ENCODE peak calls at places on chromosomes 11 and 22, in five cellular contexts. Z, S, B, F and N are unnamed samples.
A peak's percentile ranks its signal among the peaks of the same experiment; 100 is the strongest.

GRCh38 chr11:128599729-128600128 is 12.4 kb upstream of the ETS1 start:
- DNase-seq in B (no peak), S (no peak), Z (no peak), F (no peak), N (no peak)

GRCh38 chr22:43440103-43440387 is 28.2 kb downstream of the MPPED1 start:
- DNase-seq in F (no peak), B (no peak), S (no peak), Z (no peak), N (no peak)

GRCh38 chr11:116930177-116930576 is 92.8 kb upstream of the APOA1 start:
- DNase-seq in F (peak; percentile 40), Z (no peak), S (no peak), B (no peak), N (no peak)

GRCh38 chr11:117696489-117696888 is 100.5 kb downstream of the DSCAML1 start:
- DNase-seq in B (no peak), F (no peak), S (no peak), Z (no peak), N (no peak)

GRCh38 chr22:20552450-20552894 is 45.1 kb downstream of the MED15 start:
- DNase-seq in B (no peak), F (no peak), Z (no peak), S (no peak), N (peak; percentile 88)

GRCh38 chr11:117828641-117829368 is 4.3 kb upstream of the FXYD2 start:
- DNase-seq in B (peak; percentile 70), Z (no peak), S (peak; percentile 82), F (peak; percentile 85), N (peak; percentile 93)

GRCh38 chr22:29098296-29098695 is 25.5 kb downstream of the KREMEN1 start:
- DNase-seq in F (no peak), B (no peak), Z (no peak), S (no peak), N (no peak)

GRCh38 chr22:17637490-17638181 is 921 bp upstream of the BCL2L13 start:
- DNase-seq in S (no peak), Z (no peak), B (no peak), F (no peak), N (no peak)

GRCh38 chr11:96306933-96307747 is 35.9 kb downstream of the MAML2 start:
- DNase-seq in F (no peak), S (no peak), Z (no peak), B (peak; percentile 92), N (peak; percentile 72)

GRCh38 chr11:67437082-67437821 is at the start of gene PTPRCAP:
- DNase-seq in Z (no peak), S (peak; percentile 70), F (peak; percentile 81), B (no peak), N (peak; percentile 85)

GRCh38 chr22:44972363-44973083 is 37.3 kb downstream of the PHF21B start:
- DNase-seq in F (peak; percentile 44), S (peak; percentile 12), B (no peak), Z (no peak), N (no peak)

GRCh38 chr11:81915045-81915444 is 818.6 kb downstream of the FAM181B start:
- DNase-seq in S (no peak), F (no peak), B (no peak), Z (no peak), N (no peak)

GRCh38 chr22:46240073-46240472 is 10.0 kb downstream of the CDPF1 start:
- DNase-seq in F (no peak), Z (no peak), S (no peak), B (no peak), N (no peak)

GRCh38 chr11:43547900-43548381 is 132.6 kb upstream of the HSD17B12 start:
- DNase-seq in Z (no peak), F (no peak), S (peak; percentile 16), B (no peak), N (peak; percentile 82)

GRCh38 chr22:40747361-40747760 is 68.1 kb downstream of the MCHR1 start:
- DNase-seq in B (no peak), Z (no peak), F (no peak), S (no peak), N (no peak)

GRCh38 chr11:83241291-83241946 is 44.7 kb downstream of the CCDC90B start:
- DNase-seq in Z (peak; percentile 13), F (peak; percentile 18), S (peak; percentile 7), B (peak; percentile 87), N (no peak)

GRCh38 chr22:49517211-49517610 is 310.5 kb downstream of the BRD1 start:
- DNase-seq in S (no peak), B (no peak), F (no peak), Z (no peak), N (no peak)

GRCh38 chr22:20021196-20022181 is 579 bp downstream of the TANGO2 start:
- DNase-seq in Z (no peak), B (peak; percentile 19), S (peak; percentile 15), F (peak; percentile 29), N (peak; percentile 83)

GRCh38 chr11:64060861-64061444 is 25.2 kb downstream of the FLRT1 start:
- DNase-seq in B (no peak), F (peak; percentile 63), S (peak; percentile 62), Z (peak; percentile 52), N (no peak)